ENCODE peak calls at places on chromosomes 6 and 20, in eight cellular contexts. Y is A549, L is epithelial cell of esophagus, C is fibroblast of mammary gland, Z is cardiac fibroblast, J is uterus, W is heart left ventricle, S is HFF-Myc. P is an unnamed sample.

GRCh38 chr6:139256087-139256486 is 35.7 kb downstream of the TXLNB start:
- DNase-seq in Y (no peak), L (no peak), C (peak), Z (peak), J (no peak), W (no peak), S (no peak), P (no peak)

GRCh38 chr6:14286144-14286543 is 168.6 kb downstream of the CD83 start:
- DNase-seq in Y (peak), L (peak), C (peak), Z (peak), J (no peak), W (no peak), S (peak), P (no peak)

GRCh38 chr6:68108243-68108835 is 526.7 kb upstream of the ADGRB3 start:
- DNase-seq in Y (no peak), L (peak), C (peak), Z (peak), J (no peak), W (no peak), S (no peak), P (no peak)

GRCh38 chr20:48129319-48129973 is 344.2 kb upstream of the SULF2 start:
- DNase-seq in Y (no peak), L (no peak), C (no peak), Z (no peak), J (peak), W (no peak), S (no peak), P (no peak)

GRCh38 chr6:101417899-101418298 is 24.4 kb downstream of the GRIK2 start:
- DNase-seq in Y (no peak), L (no peak), C (no peak), Z (no peak), J (no peak), W (no peak), S (no peak), P (no peak)

GRCh38 chr20:5932796-5933195 is 17.5 kb downstream of the TRMT6 start:
- DNase-seq in Y (no peak), L (no peak), C (no peak), Z (no peak), J (no peak), W (no peak), S (no peak), P (no peak)

GRCh38 chr20:13501500-13501899 is 137.2 kb downstream of the TASP1 start:
- DNase-seq in Y (no peak), L (no peak), C (no peak), Z (no peak), J (no peak), W (no peak), S (no peak), P (no peak)

GRCh38 chr6:18405477-18406293 is 18.5 kb downstream of the RNF144B start:
- DNase-seq in Y (peak), L (peak), C (peak), Z (peak), J (no peak), W (no peak), S (peak), P (no peak)

GRCh38 chr6:11711644-11711993 is 67.0 kb downstream of the ADTRP start:
- DNase-seq in Y (no peak), L (peak), C (peak), Z (no peak), J (no peak), W (no peak), S (no peak), P (no peak)

GRCh38 chr20:39898467-39898852 is 790.6 kb downstream of the MAFB start:
- DNase-seq in Y (no peak), L (no peak), C (no peak), Z (no peak), J (no peak), W (no peak), S (no peak), P (no peak)

GRCh38 chr6:150753404-150754184 is 111.9 kb upstream of the MTHFD1L start:
- DNase-seq in Y (no peak), L (no peak), C (no peak), Z (no peak), J (no peak), W (no peak), S (no peak), P (no peak)

GRCh38 chr6:48032156-48032555 is 78.8 kb downstream of the PTCHD4 start:
- DNase-seq in Y (no peak), L (peak), C (peak), Z (peak), J (no peak), W (no peak), S (peak), P (no peak)

GRCh38 chr6:56359201-56359899 is 112.0 kb upstream of the COL21A1 start:
- DNase-seq in Y (peak), L (peak), C (peak), Z (peak), J (peak), W (peak), S (no peak), P (peak)

GRCh38 chr20:56630506-56631317 is 1.6 kb downstream of the TFAP2C start:
- DNase-seq in Y (no peak), L (peak), C (peak), Z (no peak), J (no peak), W (no peak), S (no peak), P (no peak)

GRCh38 chr6:134753001-134753400 is 196.9 kb downstream of the ALDH8A1 start:
- DNase-seq in Y (no peak), L (no peak), C (no peak), Z (no peak), J (no peak), W (no peak), S (no peak), P (no peak)

GRCh38 chr6:121592955-121593665 is 157.7 kb downstream of the GJA1 start:
- DNase-seq in Y (no peak), L (no peak), C (no peak), Z (no peak), J (no peak), W (no peak), S (no peak), P (no peak)

GRCh38 chr20:64153410-64153809 is 10.8 kb upstream of the MYT1 start:
- DNase-seq in Y (no peak), L (no peak), C (no peak), Z (no peak), J (no peak), W (no peak), S (no peak), P (no peak)

GRCh38 chr20:56788041-56788670 is 159.1 kb downstream of the TFAP2C start:
- DNase-seq in Y (peak), L (peak), C (peak), Z (peak), J (peak), W (no peak), S (peak), P (no peak)

GRCh38 chr6:137111296-137112066 is 62.0 kb downstream of the IL22RA2 start:
- DNase-seq in Y (no peak), L (peak), C (peak), Z (peak), J (no peak), W (no peak), S (no peak), P (no peak)

GRCh38 chr6:75932067-75932466 is 140.4 kb downstream of the IMPG1 start:
- DNase-seq in Y (no peak), L (peak), C (peak), Z (peak), J (no peak), W (no peak), S (no peak), P (peak)

GRCh38 chr20:41031243-41031619 is 2.6 kb downstream of the TOP1 start:
- DNase-seq in Y (no peak), L (no peak), C (no peak), Z (no peak), J (no peak), W (no peak), S (no peak), P (no peak)
- H3K4me3 ChIP-seq in Y (peak), L (peak), C (peak), Z (peak), J (no peak), W (peak), S (peak), P (no peak)

GRCh38 chr20:10653593-10654288 is 20.1 kb downstream of the JAG1 start:
- DNase-seq in Y (no peak), L (no peak), C (peak), Z (peak), J (peak), W (peak), S (no peak), P (no peak)
- H3K4me3 ChIP-seq in Y (no peak), L (no peak), C (peak), Z (no peak), J (peak), W (no peak), S (no peak), P (no peak)

GRCh38 chr6:43282636-43283513 is 15.2 kb upstream of the SLC22A7 start:
- DNase-seq in Y (no peak), L (no peak), C (no peak), Z (no peak), J (no peak), W (no peak), S (no peak), P (no peak)

GRCh38 chr6:43283905-43284304 is 14.2 kb upstream of the SLC22A7 start:
- DNase-seq in Y (no peak), L (peak), C (no peak), Z (no peak), J (no peak), W (no peak), S (no peak), P (no peak)

GRCh38 chr6:43284986-43285385 is 13.1 kb upstream of the SLC22A7 start:
- DNase-seq in Y (no peak), L (no peak), C (no peak), Z (no peak), J (no peak), W (no peak), S (no peak), P (no peak)

GRCh38 chr6:43282060-43282459 is 16.0 kb upstream of the SLC22A7 start:
- DNase-seq in Y (no peak), L (no peak), C (no peak), Z (no peak), J (no peak), W (no peak), S (no peak), P (no peak)

GRCh38 chr6:43283514-43283901 is 14.6 kb upstream of the SLC22A7 start:
- DNase-seq in Y (no peak), L (no peak), C (no peak), Z (no peak), J (no peak), W (no peak), S (no peak), P (no peak)
- H3K4me3 ChIP-seq in Y (no peak), L (no peak), C (no peak), Z (no peak), J (no peak), W (no peak), S (no peak), P (no peak)

GRCh38 chr6:104940238-104940880 is 16.5 kb upstream of the LIN28B start:
- DNase-seq in Y (no peak), L (peak), C (no peak), Z (no peak), J (no peak), W (no peak), S (no peak), P (no peak)

GRCh38 chr6:104941694-104942177 is 15.2 kb upstream of the LIN28B start:
- DNase-seq in Y (no peak), L (no peak), C (no peak), Z (no peak), J (no peak), W (no peak), S (no peak), P (no peak)

GRCh38 chr6:104936766-104937535 is 20.0 kb upstream of the LIN28B start:
- DNase-seq in Y (no peak), L (no peak), C (no peak), Z (no peak), J (no peak), W (no peak), S (no peak), P (no peak)

GRCh38 chr6:104943781-104944180 is 13.1 kb upstream of the LIN28B start:
- DNase-seq in Y (no peak), L (peak), C (peak), Z (peak), J (no peak), W (no peak), S (no peak), P (no peak)

GRCh38 chr6:104940881-104941693 is 15.8 kb upstream of the LIN28B start:
- DNase-seq in Y (no peak), L (peak), C (peak), Z (peak), J (no peak), W (no peak), S (no peak), P (no peak)
- H3K4me3 ChIP-seq in Y (no peak), L (peak), C (peak), Z (peak), J (no peak), W (peak), S (peak), P (no peak)

GRCh38 chr20:31712112-31712553 is 10.5 kb downstream of the BCL2L1 start:
- DNase-seq in Y (no peak), L (no peak), C (no peak), Z (peak), J (peak), W (peak), S (no peak), P (no peak)

GRCh38 chr20:31713312-31714049 is 9.2 kb downstream of the BCL2L1 start:
- DNase-seq in Y (peak), L (peak), C (peak), Z (peak), J (peak), W (peak), S (peak), P (no peak)

GRCh38 chr20:31710423-31711250 is 12.0 kb downstream of the BCL2L1 start:
- DNase-seq in Y (no peak), L (peak), C (no peak), Z (no peak), J (no peak), W (peak), S (no peak), P (no peak)

GRCh38 chr20:31711416-31712111 is 11.1 kb downstream of the BCL2L1 start:
- DNase-seq in Y (no peak), L (no peak), C (no peak), Z (no peak), J (no peak), W (no peak), S (no peak), P (no peak)

GRCh38 chr20:31712564-31713311 is 9.9 kb downstream of the BCL2L1 start:
- DNase-seq in Y (peak), L (peak), C (peak), Z (peak), J (peak), W (peak), S (peak), P (no peak)
- H3K4me3 ChIP-seq in Y (peak), L (no peak), C (peak), Z (no peak), J (no peak), W (peak), S (peak), P (no peak)

GRCh38 chr6:149212892-149213786 is 104.4 kb upstream of the TAB2 start:
- DNase-seq in Y (no peak), L (no peak), C (no peak), Z (no peak), J (no peak), W (no peak), S (no peak), P (no peak)

GRCh38 chr6:149210376-149210775 is 107.1 kb upstream of the TAB2 start:
- DNase-seq in Y (no peak), L (peak), C (peak), Z (peak), J (no peak), W (no peak), S (no peak), P (no peak)

GRCh38 chr6:149209879-149210278 is 107.6 kb upstream of the TAB2 start:
- DNase-seq in Y (no peak), L (no peak), C (no peak), Z (no peak), J (no peak), W (no peak), S (no peak), P (no peak)

GRCh38 chr6:149212202-149212601 is 105.3 kb upstream of the TAB2 start:
- DNase-seq in Y (no peak), L (no peak), C (peak), Z (no peak), J (no peak), W (no peak), S (no peak), P (no peak)

DNA sequence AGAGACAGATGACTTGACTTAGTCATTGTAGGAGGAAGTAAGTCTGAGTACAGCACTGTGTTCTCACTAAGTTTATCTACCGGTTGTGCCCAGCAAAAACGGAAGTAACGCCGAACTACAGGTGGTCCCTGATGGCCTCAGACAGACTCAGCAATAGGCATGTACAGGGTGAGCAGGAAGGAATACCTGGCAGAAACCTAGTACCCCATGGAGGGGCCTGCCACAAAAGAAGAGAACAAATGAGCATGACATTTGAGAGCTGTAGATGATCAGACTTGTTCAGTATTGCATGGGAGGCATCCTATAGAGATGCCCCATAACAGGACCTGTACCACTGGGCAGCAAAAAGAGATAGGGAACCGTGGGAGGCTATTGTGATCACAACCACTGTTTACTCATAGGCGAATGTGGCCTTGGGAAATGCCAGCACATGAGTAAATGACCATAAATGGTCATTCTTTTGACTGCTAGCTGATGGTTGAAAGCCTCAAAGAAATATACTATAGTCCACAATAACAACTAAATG is 106.4 kb upstream of the TAB2 start:
- DNase-seq in Y (no peak), L (peak), C (peak), Z (peak), J (no peak), W (no peak), S (no peak), P (no peak)
- H3K4me3 ChIP-seq in Y (no peak), L (no peak), C (no peak), Z (no peak), J (no peak), W (no peak), S (no peak), P (no peak)

DNA sequence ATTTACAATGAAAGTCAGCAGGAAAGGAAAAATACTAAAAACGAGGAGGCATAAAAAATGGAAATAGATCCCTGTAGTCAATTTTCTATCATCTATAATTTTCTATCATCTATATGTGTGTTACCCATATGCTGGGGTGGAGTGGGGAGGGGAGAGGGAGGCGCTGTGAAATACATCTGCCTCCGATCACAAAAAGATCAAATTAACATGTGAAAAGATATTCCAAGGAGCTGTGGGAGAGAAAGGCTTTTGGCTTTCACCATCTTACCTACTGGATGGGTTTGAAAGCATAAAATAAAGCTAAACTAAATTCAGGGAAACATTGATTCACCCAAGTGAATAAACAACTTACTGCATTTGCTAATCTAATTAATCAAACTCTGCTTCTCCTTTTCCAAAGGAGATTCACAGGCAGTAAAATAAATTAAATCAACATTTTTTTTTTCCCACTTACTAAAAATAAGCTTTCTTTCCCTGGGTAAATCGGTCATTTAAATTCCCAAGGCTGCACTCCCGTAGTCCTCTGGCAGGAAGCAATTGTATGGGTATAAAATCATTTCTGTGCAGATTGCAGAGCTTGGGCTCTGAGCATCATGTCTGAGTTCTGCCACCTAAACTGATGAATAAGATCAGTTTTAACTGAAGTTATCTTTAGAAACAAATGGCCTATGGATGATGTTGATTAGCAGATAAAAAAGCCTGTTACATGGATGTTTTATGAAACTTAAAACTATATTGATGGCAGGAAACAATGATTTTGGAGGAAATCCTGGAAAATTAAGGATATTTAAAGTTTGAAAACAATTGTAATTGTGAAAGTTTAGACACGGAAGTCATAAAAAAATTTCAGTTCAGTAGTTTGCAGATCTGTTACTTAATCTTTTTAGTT is 147.9 kb downstream of the SOX4 start:
- DNase-seq in Y (no peak), L (no peak), C (no peak), Z (peak), J (no peak), W (no peak), S (no peak), P (no peak)
- H3K4me3 ChIP-seq in Y (no peak), L (no peak), C (no peak), Z (no peak), J (no peak), W (peak), S (no peak), P (no peak)

GRCh38 chr6:3814539-3814938 is 34.6 kb upstream of the FAM50B start:
- DNase-seq in Y (no peak), L (no peak), C (no peak), Z (no peak), J (no peak), W (no peak), S (no peak), P (no peak)

GRCh38 chr6:3813918-3814317 is 35.3 kb upstream of the FAM50B start:
- DNase-seq in Y (no peak), L (no peak), C (no peak), Z (no peak), J (no peak), W (no peak), S (no peak), P (no peak)

GRCh38 chr6:3811191-3811590 is 38.0 kb upstream of the FAM50B start:
- DNase-seq in Y (no peak), L (no peak), C (no peak), Z (no peak), J (no peak), W (no peak), S (no peak), P (no peak)

GRCh38 chr6:3812596-3812995 is 36.6 kb upstream of the FAM50B start:
- DNase-seq in Y (no peak), L (no peak), C (no peak), Z (no peak), J (no peak), W (no peak), S (no peak), P (no peak)

DNA sequence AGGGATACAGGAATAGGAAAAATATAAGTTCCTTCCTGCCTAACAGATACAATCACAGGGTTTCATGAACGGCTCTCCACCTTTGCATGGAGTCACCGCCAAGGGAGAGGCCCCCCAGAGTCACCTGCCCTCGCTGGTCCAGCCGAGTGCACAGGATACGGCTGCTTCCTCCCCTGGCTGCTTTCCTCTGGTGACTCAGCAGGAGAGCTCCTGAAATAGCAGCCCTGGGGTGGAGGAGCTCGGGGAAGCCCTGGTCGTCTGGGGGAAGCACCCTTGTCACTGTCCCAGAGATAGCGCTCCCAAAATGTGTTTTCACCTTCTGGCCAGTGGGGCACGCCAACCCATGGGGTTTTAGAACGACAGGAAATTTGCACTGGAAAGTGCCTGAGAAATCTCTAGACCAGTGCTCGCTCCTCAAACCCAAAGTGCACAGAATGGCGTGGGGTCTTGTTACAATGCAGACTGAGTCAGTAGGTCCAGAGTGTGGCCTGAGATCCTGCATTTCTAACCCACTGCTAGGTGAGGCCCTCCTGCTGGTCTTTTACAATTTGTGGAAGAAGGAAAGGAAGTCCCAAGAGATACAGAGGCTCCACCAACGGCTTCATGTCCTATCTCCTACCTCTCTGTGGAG is 35.9 kb upstream of the FAM50B start:
- DNase-seq in Y (peak), L (peak), C (no peak), Z (peak), J (peak), W (peak), S (no peak), P (no peak)
- H3K4me3 ChIP-seq in Y (no peak), L (no peak), C (no peak), Z (no peak), J (no peak), W (no peak), S (no peak), P (no peak)